ENCODE peak calls at places on chromosomes 16 and 17, in four cellular contexts. One of them, this sample, is unnamed.

GRCh38 chr16:65212791-65213190 is 90.9 kb upstream of the CDH11 start:
- DNase-seq in adrenal gland: no peak
- DNase-seq in epithelial cell of proximal tubule: no peak
- DNase-seq in omental fat pad: no peak
- DNase-seq in this sample: no peak

GRCh38 chr17:53996896-53997295 is 174.2 kb downstream of the KIF2B start:
- DNase-seq in epithelial cell of proximal tubule: no peak
- DNase-seq in adrenal gland: no peak
- DNase-seq in omental fat pad: no peak
- DNase-seq in this sample: no peak

GRCh38 chr16:3243882-3244281 is 8.9 kb upstream of the ZNF200 start:
- DNase-seq in omental fat pad: no peak
- DNase-seq in adrenal gland: no peak
- DNase-seq in epithelial cell of proximal tubule: no peak
- DNase-seq in this sample: no peak

GRCh38 chr17:39011907-39012468 is 44.8 kb upstream of the FBXO47 start:
- DNase-seq in epithelial cell of proximal tubule: no peak
- DNase-seq in adrenal gland: no peak
- DNase-seq in omental fat pad: no peak
- DNase-seq in this sample: no peak

GRCh38 chr17:9982159-9982558 is 77.1 kb upstream of the RCVRN start:
- DNase-seq in omental fat pad: no peak
- DNase-seq in epithelial cell of proximal tubule: no peak
- DNase-seq in adrenal gland: no peak
- DNase-seq in this sample: no peak

GRCh38 chr16:53960954-53961616 is 257.1 kb downstream of the FTO start:
- DNase-seq in omental fat pad: no peak
- DNase-seq in epithelial cell of proximal tubule: no peak
- DNase-seq in adrenal gland: no peak
- DNase-seq in this sample: no peak

GRCh38 chr17:40157972-40158371 is 17.6 kb downstream of the CASC3 start:
- DNase-seq in epithelial cell of proximal tubule: no peak
- DNase-seq in adrenal gland: no peak
- DNase-seq in omental fat pad: no peak
- DNase-seq in this sample: no peak

GRCh38 chr17:82517230-82517865 is 2.2 kb upstream of the FOXK2 start:
- DNase-seq in adrenal gland: no peak
- DNase-seq in epithelial cell of proximal tubule: no peak
- DNase-seq in omental fat pad: no peak
- DNase-seq in this sample: no peak

GRCh38 chr16:53484542-53484941 is 18.5 kb downstream of the AKTIP start:
- DNase-seq in epithelial cell of proximal tubule: no peak
- DNase-seq in omental fat pad: no peak
- DNase-seq in adrenal gland: no peak
- DNase-seq in this sample: no peak

GRCh38 chr16:86892509-86892908 is 314.2 kb downstream of the FOXL1 start:
- DNase-seq in epithelial cell of proximal tubule: no peak
- DNase-seq in adrenal gland: no peak
- DNase-seq in omental fat pad: no peak
- DNase-seq in this sample: no peak

GRCh38 chr16:70736454-70737376 is 50.9 kb upstream of the MTSS2 start:
- DNase-seq in epithelial cell of proximal tubule: no peak
- DNase-seq in omental fat pad: no peak
- DNase-seq in adrenal gland: no peak
- DNase-seq in this sample: no peak

GRCh38 chr17:32927724-32928526 is at the start of gene TMEM98:
- DNase-seq in adrenal gland: no peak
- DNase-seq in omental fat pad: no peak
- DNase-seq in epithelial cell of proximal tubule: no peak
- DNase-seq in this sample: no peak

GRCh38 chr17:56756536-56756935 is 77.2 kb downstream of the C17orf67 start:
- DNase-seq in adrenal gland: no peak
- DNase-seq in omental fat pad: no peak
- DNase-seq in epithelial cell of proximal tubule: peak; percentile 50
- DNase-seq in this sample: no peak

GRCh38 chr17:42253173-42253545 is 23.0 kb downstream of the STAT5B start:
- DNase-seq in epithelial cell of proximal tubule: no peak
- DNase-seq in adrenal gland: no peak
- DNase-seq in omental fat pad: no peak
- DNase-seq in this sample: no peak

GRCh38 chr17:40111221-40112128 is 10.3 kb upstream of the MSL1 start:
- DNase-seq in epithelial cell of proximal tubule: no peak
- DNase-seq in adrenal gland: peak; percentile 98
- DNase-seq in omental fat pad: peak; percentile 73
- DNase-seq in this sample: peak; percentile 56

GRCh38 chr17:50111687-50112655 is 16.8 kb downstream of the PDK2 start:
- DNase-seq in omental fat pad: no peak
- DNase-seq in epithelial cell of proximal tubule: no peak
- DNase-seq in adrenal gland: peak; percentile 88
- DNase-seq in this sample: no peak

GRCh38 chr16:50153648-50154368 is 702 bp downstream of the TENT4B start:
- DNase-seq in epithelial cell of proximal tubule: no peak
- DNase-seq in adrenal gland: peak; percentile 45
- DNase-seq in omental fat pad: no peak
- DNase-seq in this sample: no peak

GRCh38 chr16:57188711-57189002 is 2.5 kb downstream of the RSPRY1 start:
- DNase-seq in omental fat pad: no peak
- DNase-seq in adrenal gland: no peak
- DNase-seq in epithelial cell of proximal tubule: no peak
- DNase-seq in this sample: no peak

GRCh38 chr16:27500801-27501200 is 48.9 kb downstream of the GTF3C1 start:
- DNase-seq in epithelial cell of proximal tubule: no peak
- DNase-seq in omental fat pad: no peak
- DNase-seq in adrenal gland: no peak
- DNase-seq in this sample: no peak

GRCh38 chr17:73342549-73343167 is 30.9 kb upstream of the CDC42EP4 start:
- DNase-seq in omental fat pad: no peak
- DNase-seq in adrenal gland: no peak
- DNase-seq in epithelial cell of proximal tubule: no peak
- DNase-seq in this sample: no peak

GRCh38 chr17:41636652-41637051 is 12.3 kb upstream of the KRT17 start:
- DNase-seq in epithelial cell of proximal tubule: no peak
- DNase-seq in adrenal gland: no peak
- DNase-seq in omental fat pad: no peak
- DNase-seq in this sample: no peak

GRCh38 chr16:17748005-17748719 is 277.4 kb upstream of the XYLT1 start:
- DNase-seq in epithelial cell of proximal tubule: no peak
- DNase-seq in adrenal gland: no peak
- DNase-seq in omental fat pad: no peak
- DNase-seq in this sample: no peak

GRCh38 chr17:40862985-40863733 is 3.9 kb downstream of the KRT12 start:
- DNase-seq in adrenal gland: no peak
- DNase-seq in omental fat pad: no peak
- DNase-seq in epithelial cell of proximal tubule: no peak
- DNase-seq in this sample: no peak

GRCh38 chr17:44113382-44113781 is 10.1 kb downstream of the HDAC5 start:
- DNase-seq in adrenal gland: no peak
- DNase-seq in epithelial cell of proximal tubule: no peak
- DNase-seq in omental fat pad: no peak
- DNase-seq in this sample: no peak

GRCh38 chr17:75843577-75844529 is at the start of gene UNC13D:
- DNase-seq in epithelial cell of proximal tubule: no peak
- DNase-seq in adrenal gland: peak; percentile 59
- DNase-seq in omental fat pad: no peak
- DNase-seq in this sample: peak; percentile 56

GRCh38 chr16:67200491-67200890 is 1.6 kb downstream of the ELMO3 start:
- DNase-seq in epithelial cell of proximal tubule: no peak
- DNase-seq in adrenal gland: no peak
- DNase-seq in omental fat pad: no peak
- DNase-seq in this sample: no peak

GRCh38 chr17:71500761-71501555 is 619.9 kb upstream of the SOX9 start:
- DNase-seq in adrenal gland: no peak
- DNase-seq in epithelial cell of proximal tubule: no peak
- DNase-seq in omental fat pad: no peak
- DNase-seq in this sample: no peak

GRCh38 chr17:1577186-1577585 is 14.6 kb upstream of the PITPNA start:
- DNase-seq in adrenal gland: peak; percentile 94
- DNase-seq in epithelial cell of proximal tubule: no peak
- DNase-seq in omental fat pad: peak; percentile 68
- DNase-seq in this sample: no peak

GRCh38 chr17:28862497-28862896 is 7.7 kb downstream of the ERAL1 start:
- DNase-seq in omental fat pad: no peak
- DNase-seq in epithelial cell of proximal tubule: no peak
- DNase-seq in adrenal gland: no peak
- DNase-seq in this sample: no peak

GRCh38 chr16:73047536-73048291 is at the start of gene ZFHX3:
- DNase-seq in epithelial cell of proximal tubule: no peak
- DNase-seq in adrenal gland: peak; percentile 82
- DNase-seq in omental fat pad: no peak
- DNase-seq in this sample: peak; percentile 70

GRCh38 chr16:1772362-1772907 is at the start of gene EME2:
- DNase-seq in omental fat pad: no peak
- DNase-seq in epithelial cell of proximal tubule: no peak
- DNase-seq in adrenal gland: peak; percentile 66
- DNase-seq in this sample: peak; percentile 31

GRCh38 chr17:10119203-10120112 is 78.9 kb downstream of the GAS7 start:
- DNase-seq in epithelial cell of proximal tubule: no peak
- DNase-seq in adrenal gland: peak; percentile 34
- DNase-seq in omental fat pad: no peak
- DNase-seq in this sample: no peak

GRCh38 chr16:84740596-84741071 is 40.8 kb downstream of the USP10 start:
- DNase-seq in adrenal gland: no peak
- DNase-seq in epithelial cell of proximal tubule: no peak
- DNase-seq in omental fat pad: no peak
- DNase-seq in this sample: no peak

GRCh38 chr17:59105852-59106462 is 723 bp downstream of the TRIM37 start:
- DNase-seq in adrenal gland: peak; percentile 63
- DNase-seq in omental fat pad: peak; percentile 35
- DNase-seq in epithelial cell of proximal tubule: no peak
- DNase-seq in this sample: no peak

GRCh38 chr16:86375370-86375769 is 135.0 kb upstream of the FOXF1 start:
- DNase-seq in epithelial cell of proximal tubule: no peak
- DNase-seq in adrenal gland: no peak
- DNase-seq in omental fat pad: no peak
- DNase-seq in this sample: no peak

GRCh38 chr17:2878751-2879254 is 82.6 kb downstream of the RAP1GAP2 start:
- DNase-seq in omental fat pad: no peak
- DNase-seq in adrenal gland: no peak
- DNase-seq in epithelial cell of proximal tubule: no peak
- DNase-seq in this sample: no peak

GRCh38 chr16:86939609-86940008 is 361.3 kb downstream of the FOXL1 start:
- DNase-seq in epithelial cell of proximal tubule: no peak
- DNase-seq in adrenal gland: no peak
- DNase-seq in omental fat pad: no peak
- DNase-seq in this sample: no peak

GRCh38 chr17:64534187-64534586 is 27.4 kb downstream of the CEP95 start:
- DNase-seq in omental fat pad: no peak
- DNase-seq in epithelial cell of proximal tubule: no peak
- DNase-seq in adrenal gland: no peak
- DNase-seq in this sample: no peak
- TF ChIP-seq CTCF in omental fat pad: no peak
- TF ChIP-seq CTCF in epithelial cell of proximal tubule: peak; percentile 47
- TF ChIP-seq CTCF in adrenal gland: no peak
- TF ChIP-seq CTCF in this sample: no peak

GRCh38 chr17:21377821-21378396 is 1.8 kb downstream of the KCNJ12 start:
- DNase-seq in epithelial cell of proximal tubule: no peak
- DNase-seq in adrenal gland: no peak
- DNase-seq in omental fat pad: no peak
- DNase-seq in this sample: no peak
- TF ChIP-seq CTCF in epithelial cell of proximal tubule: no peak
- TF ChIP-seq CTCF in adrenal gland: no peak
- TF ChIP-seq CTCF in omental fat pad: no peak
- TF ChIP-seq CTCF in this sample: no peak

GRCh38 chr17:67602974-67603373 is 114.8 kb upstream of the NOL11 start:
- DNase-seq in adrenal gland: peak; percentile 39
- DNase-seq in epithelial cell of proximal tubule: no peak
- DNase-seq in omental fat pad: no peak
- DNase-seq in this sample: no peak
- TF ChIP-seq CTCF in adrenal gland: peak; percentile 51
- TF ChIP-seq CTCF in epithelial cell of proximal tubule: peak; percentile 76
- TF ChIP-seq CTCF in omental fat pad: no peak
- TF ChIP-seq CTCF in this sample: no peak

DNA sequence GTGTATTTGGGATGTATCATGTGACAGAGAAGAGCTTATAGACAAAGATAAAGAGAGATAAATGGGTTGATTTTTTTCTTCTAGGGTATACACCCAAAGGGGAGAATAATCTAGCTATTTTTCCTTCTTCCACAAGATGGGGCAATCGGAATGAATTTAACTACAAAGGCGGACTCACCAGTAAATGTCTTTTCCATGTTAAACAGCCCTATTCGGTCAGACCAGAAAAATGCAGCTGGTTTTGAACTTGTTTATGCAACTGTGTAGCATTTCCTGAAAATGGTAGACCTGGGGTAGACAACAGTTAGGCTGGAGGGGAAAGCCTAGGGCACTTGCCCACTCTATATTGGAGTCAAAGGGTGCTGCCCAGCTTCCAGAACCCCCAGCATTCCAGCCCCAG is 477.1 kb downstream of the TOX3 start:
- DNase-seq in epithelial cell of proximal tubule: no peak
- DNase-seq in adrenal gland: no peak
- DNase-seq in omental fat pad: no peak
- DNase-seq in this sample: no peak
- TF ChIP-seq CTCF in epithelial cell of proximal tubule: peak; percentile 49
- TF ChIP-seq CTCF in adrenal gland: peak; percentile 22
- TF ChIP-seq CTCF in omental fat pad: no peak
- TF ChIP-seq CTCF in this sample: no peak